ENCODE peak calls at places on chromosomes 12 and 14, in five cellular contexts. E is WTC11, K is mammary epithelial cell, U is HCT116, W is ovary. H is an unnamed sample.

GRCh38 chr12:48351022-48351708 is 446 bp upstream of the ZNF641 start:
- DNase-seq in E (peak; percentile 67), U (peak; percentile 40), W (peak; percentile 82), K (peak; percentile 69), H (no peak)

GRCh38 chr12:127723236-127723635 is 543.7 kb upstream of the TMEM132C start:
- DNase-seq in E (no peak), U (no peak), K (no peak), W (no peak), H (no peak)

GRCh38 chr12:22626429-22626828 is 1.5 kb downstream of the ETNK1 start:
- DNase-seq in W (no peak), K (peak; percentile 48), E (no peak), U (no peak), H (peak; percentile 57)

GRCh38 chr12:116876151-116876869 is 4.9 kb downstream of the HRK start:
- DNase-seq in U (no peak), E (peak; percentile 50), K (no peak), W (no peak), H (no peak)

GRCh38 chr14:101193126-101193844 is 289.8 kb upstream of the RTL1 start:
- DNase-seq in U (no peak), E (no peak), K (no peak), W (peak; percentile 6), H (no peak)

GRCh38 chr12:91017043-91017442 is 12.3 kb upstream of the EPYC start:
- DNase-seq in U (no peak), E (no peak), K (no peak), W (no peak), H (no peak)

GRCh38 chr12:98845957-98846356 is 200.9 kb downstream of the APAF1 start:
- DNase-seq in E (no peak), U (no peak), K (no peak), W (no peak), H (no peak)

GRCh38 chr12:31641509-31642090 is 17.9 kb upstream of the ETFBKMT start:
- DNase-seq in W (peak; percentile 46), E (no peak), K (no peak), U (no peak), H (no peak)

GRCh38 chr12:66964629-66965028 is 285.8 kb upstream of the GRIP1 start:
- DNase-seq in U (no peak), W (no peak), K (peak; percentile 79), E (no peak), H (no peak)

GRCh38 chr14:26281280-26281998 is 316.4 kb downstream of the NOVA1 start:
- DNase-seq in U (no peak), W (no peak), E (no peak), K (peak; percentile 3), H (no peak)

GRCh38 chr14:34038358-34039057 is 87.6 kb upstream of the EGLN3 start:
- DNase-seq in E (no peak), W (no peak), U (no peak), K (peak; percentile 52), H (no peak)

GRCh38 chr12:109393437-109394345 is 46.0 kb downstream of the MYO1H start:
- DNase-seq in U (peak; percentile 48), K (peak; percentile 41), E (peak; percentile 45), W (peak; percentile 12), H (peak; percentile 76)

GRCh38 chr12:28872654-28873268 is 276.3 kb upstream of the FAR2 start:
- DNase-seq in E (peak; percentile 76), U (peak; percentile 46), W (no peak), K (peak; percentile 78), H (peak; percentile 35)

GRCh38 chr12:131701705-131702572 is 9.0 kb upstream of the SFSWAP start:
- DNase-seq in U (no peak), W (no peak), E (no peak), K (no peak), H (no peak)

GRCh38 chr14:75301666-75302325 is 23.2 kb downstream of the FOS start:
- DNase-seq in E (no peak), W (peak; percentile 33), K (no peak), U (no peak), H (no peak)

GRCh38 chr14:53956427-53957201 is at the start of gene BMP4:
- DNase-seq in E (peak; percentile 95), U (peak; percentile 82), K (no peak), W (peak; percentile 92), H (peak; percentile 64)

GRCh38 chr12:122062832-122063690 is 15.5 kb upstream of the MLXIP start:
- DNase-seq in W (peak; percentile 76), K (peak; percentile 76), E (no peak), U (peak; percentile 53), H (no peak)

GRCh38 chr12:112801055-112801454 is 9.5 kb downstream of the RPH3A start:
- DNase-seq in E (no peak), K (no peak), W (no peak), U (no peak), H (no peak)

GRCh38 chr12:31732926-31733548 is 4.2 kb upstream of the AMN1 start:
- DNase-seq in E (peak; percentile 42), W (no peak), K (peak; percentile 99), U (peak; percentile 97), H (no peak)

GRCh38 chr14:68084256-68084655 is 264.7 kb downstream of the RAD51B start:
- DNase-seq in U (no peak), E (no peak), W (no peak), K (no peak), H (no peak)
- TF ChIP-seq CTCF in U (peak; percentile 25), E (no peak), W (no peak), K (no peak), H (peak; percentile 13)

DNA sequence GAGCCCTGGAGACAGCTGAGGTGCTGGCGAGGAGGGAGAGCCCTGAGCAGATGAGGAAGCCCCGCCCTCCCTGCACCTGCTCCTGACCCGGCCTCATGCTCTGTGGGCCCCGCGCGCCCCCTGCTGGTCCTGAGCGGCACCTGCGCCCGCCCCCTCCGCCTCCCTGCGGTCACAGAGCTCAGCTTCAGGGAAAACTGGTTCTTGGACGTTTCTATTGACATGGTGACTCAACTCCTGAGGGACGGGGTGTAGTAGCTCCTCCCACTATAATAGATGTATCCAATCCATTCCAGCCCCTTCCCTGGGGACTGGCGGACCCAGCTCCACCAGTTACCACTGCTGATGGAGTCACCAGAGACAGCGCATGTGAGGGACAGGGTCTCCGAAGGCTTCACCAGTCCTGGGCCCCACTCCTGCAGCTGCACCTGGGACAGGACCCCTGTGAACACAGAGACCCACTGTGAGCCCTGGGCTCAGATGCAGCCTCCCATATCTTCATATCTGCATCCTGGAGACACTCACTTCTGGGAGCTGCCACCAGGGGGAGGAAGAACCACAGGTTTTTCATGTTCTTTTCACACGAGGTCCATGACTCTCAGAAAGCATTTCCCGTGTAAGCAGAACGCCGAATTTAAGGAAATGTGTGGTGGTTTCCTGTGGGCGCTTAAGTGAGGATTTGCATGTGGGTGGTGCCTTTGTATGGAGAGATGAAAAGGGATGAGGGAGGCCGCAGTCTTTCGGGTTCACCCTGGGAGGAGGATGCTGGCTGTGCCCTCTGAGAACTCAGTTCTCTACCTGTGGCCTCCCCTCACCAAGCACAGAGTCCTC is 1346.5 kb downstream of the TMEM121 start:
- DNase-seq in E (no peak), W (peak; percentile 57), K (peak; percentile 83), U (no peak), H (peak; percentile 54)
- TF ChIP-seq CTCF in E (peak; percentile 19), W (no peak), K (peak; percentile 38), U (peak; percentile 40), H (peak; percentile 85)

GRCh38 chr12:27018071-27018470 is 3.9 kb upstream of the TM7SF3 start:
- DNase-seq in K (no peak), U (no peak), W (no peak), E (no peak), H (no peak)

GRCh38 chr12:27014859-27015729 is 910 bp upstream of the TM7SF3 start:
- DNase-seq in U (no peak), E (no peak), W (no peak), K (no peak), H (peak; percentile 75)

GRCh38 chr12:27014085-27014858 is at the start of gene TM7SF3:
- DNase-seq in K (peak; percentile 92), U (peak; percentile 77), W (peak; percentile 93), E (peak; percentile 95), H (peak; percentile 97)

GRCh38 chr12:27013606-27014084 is 539 bp downstream of the TM7SF3 start:
- DNase-seq in W (no peak), U (no peak), E (no peak), K (peak; percentile 30), H (peak; percentile 12)

GRCh38 chr12:27015730-27016076 is 1.5 kb upstream of the TM7SF3 start:
- DNase-seq in K (peak; percentile 35), E (no peak), W (no peak), U (peak; percentile 56), H (peak; percentile 47)
- TF ChIP-seq CTCF in K (peak; percentile 26), E (no peak), W (no peak), U (no peak), H (peak; percentile 33)

GRCh38 chr12:10279937-10280336 is 27.7 kb upstream of the KLRD1 start:
- DNase-seq in U (no peak), E (no peak), W (no peak), K (no peak), H (no peak)

GRCh38 chr12:10272466-10272865 is 35.2 kb upstream of the KLRD1 start:
- DNase-seq in W (no peak), U (no peak), E (no peak), K (no peak), H (no peak)

GRCh38 chr12:10283028-10283427 is 24.6 kb upstream of the KLRD1 start:
- DNase-seq in K (no peak), W (no peak), E (no peak), U (no peak), H (no peak)

GRCh38 chr12:10276774-10277173 is 30.9 kb upstream of the KLRD1 start:
- DNase-seq in K (no peak), W (no peak), U (no peak), E (no peak), H (no peak)

GRCh38 chr12:10278104-10278503 is 29.6 kb upstream of the KLRD1 start:
- DNase-seq in W (no peak), K (no peak), E (no peak), U (no peak), H (no peak)
- TF ChIP-seq CTCF in W (no peak), K (no peak), E (no peak), U (no peak), H (no peak)

GRCh38 chr14:59583755-59584154 is 7.1 kb upstream of the CCDC175 start:
- DNase-seq in U (no peak), K (no peak), E (no peak), W (no peak), H (no peak)
- TF ChIP-seq CTCF in U (no peak), K (no peak), E (no peak), W (no peak), H (no peak)

GRCh38 chr12:27566626-27567025 is 42.6 kb downstream of the PPFIBP1 start:
- DNase-seq in U (no peak), K (no peak), E (no peak), W (no peak), H (no peak)

GRCh38 chr12:27564612-27565213 is 40.7 kb downstream of the PPFIBP1 start:
- DNase-seq in W (no peak), K (peak; percentile 54), U (no peak), E (no peak), H (no peak)

GRCh38 chr12:27571463-27571862 is 47.5 kb downstream of the PPFIBP1 start:
- DNase-seq in U (no peak), K (peak; percentile 89), W (no peak), E (no peak), H (no peak)

GRCh38 chr12:27561535-27562350 is 37.7 kb downstream of the PPFIBP1 start:
- DNase-seq in E (no peak), K (no peak), U (no peak), W (no peak), H (no peak)

DNA sequence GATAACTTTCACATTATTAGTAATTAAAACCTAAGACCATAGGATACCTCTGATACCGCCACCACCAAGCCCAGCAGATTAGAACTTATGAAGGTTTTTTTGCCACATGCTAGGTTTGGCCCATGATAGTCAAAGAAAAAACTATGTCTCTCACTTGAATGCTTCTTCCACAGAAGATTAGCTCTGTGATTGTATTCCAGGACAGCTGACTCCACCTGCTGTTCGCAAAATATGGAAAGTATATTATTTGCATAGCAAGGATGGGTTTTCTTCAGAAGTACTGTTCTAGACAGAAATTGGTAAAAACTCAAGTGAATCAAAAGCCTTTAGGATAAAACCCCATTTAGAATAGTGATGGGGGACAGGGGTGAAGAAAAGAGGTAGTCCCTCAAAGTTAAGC is 42.2 kb downstream of the PPFIBP1 start:
- DNase-seq in W (no peak), E (no peak), K (no peak), U (no peak), H (no peak)
- TF ChIP-seq CTCF in W (no peak), E (no peak), K (no peak), U (no peak), H (no peak)

H was measured in GM13977.